ENCODE peak calls at places on chromosome 12, in six cellular contexts. P, L, Z, D, H and W are unnamed samples.

GRCh38 chr12:94418517-94418916 is 41.1 kb downstream of the CEP83 start:
- DNase-seq in D (no peak), P (no peak), H (no peak), L (no peak), Z (no peak), W (no peak)

GRCh38 chr12:48023386-48023785 is 19.1 kb upstream of the COL2A1 start:
- DNase-seq in P (no peak), L (peak), H (no peak), Z (no peak), D (peak), W (no peak)

GRCh38 chr12:94208433-94208921 is 60.1 kb downstream of the PLXNC1 start:
- DNase-seq in L (no peak), D (no peak), H (no peak), Z (no peak), P (no peak), W (peak)

GRCh38 chr12:22653075-22653474 is 28.1 kb downstream of the ETNK1 start:
- DNase-seq in P (no peak), L (no peak), D (no peak), Z (peak), H (no peak), W (no peak)

GRCh38 chr12:2548095-2548494 is 246.7 kb upstream of the FKBP4 start:
- DNase-seq in L (no peak), D (no peak), Z (no peak), P (no peak), H (no peak), W (no peak)

GRCh38 chr12:104698871-104699270 is 242.1 kb downstream of the CHST11 start:
- DNase-seq in L (no peak), H (no peak), Z (no peak), P (no peak), D (no peak), W (no peak)

GRCh38 chr12:108296933-108297332 is 42.2 kb downstream of the CMKLR1 start:
- DNase-seq in P (no peak), H (no peak), L (no peak), D (no peak), Z (no peak), W (no peak)

GRCh38 chr12:131129839-131130238 is 176.1 kb downstream of the ADGRD1 start:
- DNase-seq in Z (no peak), D (no peak), L (no peak), P (peak), H (no peak), W (no peak)

GRCh38 chr12:77232045-77232444 is 166.7 kb upstream of the E2F7 start:
- DNase-seq in L (no peak), D (no peak), H (no peak), Z (peak), P (no peak), W (no peak)

GRCh38 chr12:93380480-93381121 is 2.9 kb downstream of the NUDT4 start:
- DNase-seq in D (no peak), H (no peak), P (no peak), L (peak), Z (no peak), W (no peak)

GRCh38 chr12:24054411-24054810 is 104.9 kb upstream of the SOX5 start:
- DNase-seq in P (no peak), L (no peak), H (no peak), D (no peak), Z (no peak), W (no peak)

GRCh38 chr12:100843061-100843460 is 48.5 kb downstream of the ANO4 start:
- DNase-seq in Z (no peak), P (no peak), L (no peak), H (no peak), D (no peak), W (no peak)

GRCh38 chr12:54220092-54220557 is 31.3 kb upstream of the SMUG1 start:
- DNase-seq in H (peak), D (peak), L (peak), P (peak), Z (peak), W (peak)

GRCh38 chr12:75704664-75705063 is 193.3 kb upstream of the KRR1 start:
- DNase-seq in L (peak), P (no peak), Z (no peak), D (peak), H (no peak), W (no peak)

GRCh38 chr12:68514807-68515411 is 95.8 kb upstream of the RAP1B start:
- DNase-seq in Z (no peak), H (no peak), D (no peak), L (peak), P (no peak), W (no peak)

GRCh38 chr12:103779410-103780092 is 61.5 kb downstream of the NT5DC3 start:
- DNase-seq in P (no peak), D (no peak), H (no peak), Z (no peak), L (peak), W (no peak)

GRCh38 chr12:63066136-63066535 is 84.9 kb downstream of the AVPR1A start:
- DNase-seq in L (no peak), D (no peak), P (no peak), H (no peak), Z (no peak), W (no peak)

GRCh38 chr12:131060011-131060703 is 106.5 kb downstream of the ADGRD1 start:
- DNase-seq in Z (no peak), L (no peak), P (peak), H (no peak), D (no peak), W (no peak)